ENCODE peak calls at places on chromosomes 12 and 14, in ten cellular contexts. Y is uterus; W is GM23338; F is psoas muscle; J is AG04449; Q is GM20000; Z is lower lobe of right lung; L is stomach; B is CD4-positive, alpha-beta T cell; S is cardiac fibroblast. X is an unnamed sample.

GRCh38 chr14:24943024-24943423 is 106.9 kb downstream of the STXBP6 start:
- DNase-seq in Y (peak; percentile 47), W (peak; percentile 91), F (peak; percentile 59), J (no peak), Q (no peak), Z (no peak), L (no peak), B (no peak), S (peak; percentile 2), X (no peak)

GRCh38 chr14:51626185-51626584 is 25.5 kb upstream of the FRMD6 start:
- DNase-seq in Y (no peak), W (no peak), F (no peak), J (no peak), Q (no peak), Z (no peak), L (no peak), B (no peak), S (no peak), X (no peak)

GRCh38 chr12:7212678-7213077 is 23.2 kb downstream of the PEX5 start:
- DNase-seq in Y (no peak), W (no peak), F (no peak), J (no peak), Q (no peak), Z (no peak), L (no peak), B (no peak), S (no peak), X (no peak)

GRCh38 chr12:57632898-57633825 is at the start of gene B4GALNT1:
- DNase-seq in Y (peak; percentile 28), W (peak; percentile 88), F (peak; percentile 66), J (no peak), Q (peak; percentile 88), Z (peak; percentile 71), L (peak; percentile 68), B (peak; percentile 55), S (peak; percentile 61), X (peak; percentile 94)

GRCh38 chr14:105499256-105500035 is 8.4 kb downstream of the TEDC1 start:
- DNase-seq in Y (no peak), W (no peak), F (no peak), J (no peak), Q (no peak), Z (no peak), L (no peak), B (no peak), S (no peak), X (peak; percentile 90)

GRCh38 chr14:104885973-104886689 is 21.1 kb downstream of the CEP170B start:
- DNase-seq in Y (peak; percentile 9), W (no peak), F (peak; percentile 13), J (no peak), Q (no peak), Z (peak; percentile 43), L (no peak), B (no peak), S (no peak), X (no peak)

GRCh38 chr14:93688794-93689193 is 99.5 kb downstream of the PRIMA1 start:
- DNase-seq in Y (no peak), W (no peak), F (no peak), J (no peak), Q (no peak), Z (no peak), L (no peak), B (no peak), S (no peak), X (no peak)

GRCh38 chr12:2294651-2295475 is 242.1 kb downstream of the CACNA1C start:
- DNase-seq in Y (peak; percentile 62), W (no peak), F (no peak), J (no peak), Q (no peak), Z (peak; percentile 83), L (no peak), B (no peak), S (peak; percentile 36), X (no peak)

GRCh38 chr12:122865268-122866231 is 30.3 kb downstream of the HIP1R start:
- DNase-seq in Y (no peak), W (peak; percentile 58), F (no peak), J (no peak), Q (peak; percentile 31), Z (peak; percentile 63), L (peak; percentile 83), B (no peak), S (no peak), X (no peak)
- TF ChIP-seq CTCF in Y (peak; percentile 12), W (peak; percentile 44), F (no peak), J (peak; percentile 45), Q (peak; percentile 39), Z (peak; percentile 32), L (peak; percentile 55), B (no peak), S (peak; percentile 47), X (peak; percentile 62)

DNA sequence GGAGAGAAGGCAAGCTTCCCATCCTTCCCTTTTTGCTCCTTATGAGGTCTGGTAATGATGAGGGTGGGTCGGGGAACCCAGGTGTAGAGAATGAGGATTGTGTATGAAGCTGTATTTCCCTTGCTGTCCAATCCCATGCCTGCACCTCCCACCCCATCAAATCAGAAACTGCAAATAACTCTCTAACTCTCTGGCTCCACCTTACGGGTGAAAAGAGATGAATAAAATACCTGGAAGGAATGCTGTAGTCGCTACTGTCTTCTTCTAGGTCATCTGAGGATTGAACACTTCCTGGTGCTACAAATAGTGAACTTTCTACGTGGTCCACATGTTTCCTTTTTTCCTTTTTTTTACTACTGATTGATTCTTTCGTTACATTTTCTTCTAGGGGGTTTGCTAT is 38.9 kb upstream of the DICER1 start:
- DNase-seq in Y (no peak), W (peak; percentile 45), F (no peak), J (no peak), Q (peak; percentile 61), Z (no peak), L (no peak), B (no peak), S (no peak), X (no peak)
- TF ChIP-seq CTCF in Y (peak; percentile 10), W (peak; percentile 44), F (peak; percentile 42), J (no peak), Q (peak; percentile 26), Z (peak; percentile 38), L (no peak), B (peak; percentile 57), S (no peak), X (peak; percentile 36)

GRCh38 chr14:61761557-61761956 is 663 bp upstream of the SNAPC1 start:
- DNase-seq in Y (peak; percentile 14), W (no peak), F (no peak), J (no peak), Q (no peak), Z (no peak), L (no peak), B (no peak), S (no peak), X (no peak)
- TF ChIP-seq CTCF in Y (no peak), W (no peak), F (no peak), J (no peak), Q (no peak), Z (no peak), L (no peak), B (no peak), S (no peak), X (peak; percentile 39)

GRCh38 chr14:61321385-61322010 is at the start of gene PRKCH:
- DNase-seq in Y (peak; percentile 63), W (peak; percentile 82), F (peak; percentile 72), J (no peak), Q (peak; percentile 89), Z (peak; percentile 91), L (peak; percentile 76), B (peak; percentile 80), S (peak; percentile 64), X (no peak)
- TF ChIP-seq CTCF in Y (no peak), W (peak; percentile 20), F (peak; percentile 4), J (peak; percentile 2), Q (no peak), Z (peak; percentile 42), L (no peak), B (peak; percentile 32), S (peak; percentile 17), X (peak; percentile 48)

GRCh38 chr14:106738075-106738474 is 1211.7 kb downstream of the TMEM121 start:
- DNase-seq in Y (no peak), W (no peak), F (no peak), J (no peak), Q (no peak), Z (no peak), L (no peak), B (no peak), S (no peak), X (no peak)
- TF ChIP-seq CTCF in Y (no peak), W (no peak), F (no peak), J (no peak), Q (no peak), Z (no peak), L (no peak), B (no peak), S (no peak), X (no peak)

X was measured in chondrocyte.